ENCODE peak calls at places on chromosomes 7 and 10, in eight cellular contexts. U is NCI-H460, X is GM12892, R is cardiac muscle cell, K is hepatocyte, E is C1 segment of cervical spinal cord, W is left ventricle myocardium inferior, V is KG1. T is an unnamed sample.
A peak's percentile ranks its signal among the peaks of the same experiment; 100 is the strongest.

GRCh38 chr10:70053896-70054641 is 1.4 kb downstream of the MACROH2A2 start:
- DNase-seq in K (peak; percentile 47), E (no peak), R (no peak), W (peak; percentile 16), U (no peak), X (no peak), V (no peak), T (peak; percentile 50)

GRCh38 chr7:73986158-73986631 is 41.8 kb upstream of the ELN start:
- DNase-seq in V (no peak), K (peak; percentile 51), U (no peak), E (no peak), W (peak; percentile 76), X (no peak), R (peak; percentile 27), T (peak; percentile 74)

GRCh38 chr10:108791794-108792474 is 1131.4 kb downstream of the XPNPEP1 start:
- DNase-seq in E (no peak), R (no peak), W (no peak), V (no peak), K (no peak), U (no peak), X (no peak), T (no peak)

GRCh38 chr10:21715531-21716195 is 181.6 kb downstream of the MLLT10 start:
- DNase-seq in X (no peak), W (no peak), R (no peak), V (no peak), K (no peak), U (no peak), E (no peak), T (no peak)

GRCh38 chr7:95828824-95829428 is 56.6 kb downstream of the DYNC1I1 start:
- DNase-seq in V (no peak), K (no peak), R (no peak), U (no peak), X (no peak), E (no peak), W (no peak), T (no peak)

GRCh38 chr7:94980418-94981142 is 73.2 kb downstream of the PPP1R9A start:
- DNase-seq in V (no peak), U (no peak), R (peak; percentile 61), X (no peak), E (no peak), K (peak; percentile 26), W (no peak), T (no peak)

GRCh38 chr7:112204072-112204775 is 2.0 kb downstream of the DOCK4 start:
- DNase-seq in W (no peak), V (no peak), E (no peak), K (no peak), X (no peak), U (no peak), R (peak; percentile 21), T (no peak)

GRCh38 chr7:13532028-13532753 is 457.3 kb downstream of the ETV1 start:
- DNase-seq in V (no peak), W (no peak), U (no peak), X (no peak), K (no peak), R (no peak), E (no peak), T (no peak)

GRCh38 chr7:132437730-132438129 is 138.5 kb downstream of the PLXNA4 start:
- DNase-seq in W (no peak), E (no peak), K (no peak), V (peak; percentile 7), X (no peak), U (no peak), R (no peak), T (no peak)

GRCh38 chr10:72097448-72098300 is 9.3 kb upstream of the SPOCK2 start:
- DNase-seq in X (no peak), V (no peak), R (peak; percentile 97), E (no peak), W (no peak), U (peak; percentile 90), K (peak; percentile 75), T (no peak)

GRCh38 chr10:123143162-123143824 is 4.6 kb upstream of the HMX2 start:
- DNase-seq in U (no peak), E (no peak), R (no peak), V (no peak), K (no peak), W (no peak), X (no peak), T (no peak)

GRCh38 chr10:73408978-73409521 is 4.8 kb downstream of the ANXA7 start:
- DNase-seq in V (no peak), U (no peak), K (no peak), W (no peak), E (no peak), X (no peak), R (no peak), T (no peak)

GRCh38 chr7:99601656-99602310 is 3.7 kb downstream of the TMEM225B start:
- DNase-seq in R (no peak), K (no peak), E (no peak), V (no peak), U (no peak), W (no peak), X (no peak), T (no peak)

GRCh38 chr7:151060416-151061234 is 1.2 kb downstream of the SLC4A2 start:
- DNase-seq in E (no peak), W (no peak), X (no peak), R (peak; percentile 55), U (no peak), K (peak; percentile 56), V (no peak), T (no peak)

GRCh38 chr7:45036801-45037200 is 36.8 kb downstream of the CCM2 start:
- DNase-seq in V (no peak), E (no peak), K (no peak), U (no peak), X (no peak), R (no peak), W (no peak), T (peak; percentile 14)

GRCh38 chr10:103277713-103278299 is 868 bp downstream of the INA start:
- DNase-seq in X (no peak), W (no peak), U (no peak), K (no peak), V (no peak), R (no peak), E (no peak), T (no peak)

GRCh38 chr10:84333864-84334451 is 5.6 kb downstream of the CCSER2 start:
- DNase-seq in X (no peak), E (no peak), K (no peak), R (peak; percentile 14), V (peak; percentile 34), W (no peak), U (no peak), T (no peak)

GRCh38 chr7:22589641-22590141 is 89.7 kb upstream of the STEAP1B start:
- DNase-seq in V (no peak), U (peak; percentile 78), W (peak; percentile 69), R (peak; percentile 88), X (no peak), K (no peak), E (no peak), T (peak; percentile 84)

GRCh38 chr7:2554654-2555053 is 670 bp downstream of the BRAT1 start:
- DNase-seq in R (no peak), U (no peak), V (no peak), X (peak; percentile 39), K (no peak), E (no peak), W (no peak), T (no peak)

GRCh38 chr10:113438660-113439059 is 114.2 kb upstream of the HABP2 start:
- DNase-seq in R (peak; percentile 21), W (no peak), K (no peak), V (no peak), E (no peak), U (no peak), X (no peak), T (no peak)